ENCODE peak calls at places on chromosome 12, in eight cellular contexts. X, J, F, B, Z, I, O and U are unnamed samples.

GRCh38 chr12:57124259-57124877 is 3.9 kb upstream of the LRP1 start:
- DNase-seq in X (peak; percentile 87), J (peak; percentile 55), F (peak; percentile 74), B (peak; percentile 84), Z (peak; percentile 77), I (peak; percentile 56), O (peak; percentile 72), U (peak; percentile 79)

GRCh38 chr12:13982010-13982409 is 608 bp upstream of the GRIN2B start:
- DNase-seq in X (no peak), J (no peak), F (no peak), B (no peak), Z (peak; percentile 36), I (peak; percentile 15), O (no peak), U (no peak)

GRCh38 chr12:109708939-109709338 is 4.7 kb upstream of the FAM222A start:
- DNase-seq in X (no peak), J (no peak), F (no peak), B (no peak), Z (no peak), I (no peak), O (no peak), U (no peak)

GRCh38 chr12:72281145-72281544 is 9.0 kb downstream of the TRHDE start:
- DNase-seq in X (peak; percentile 77), J (peak; percentile 53), F (no peak), B (no peak), Z (no peak), I (no peak), O (no peak), U (no peak)

GRCh38 chr12:59055204-59055839 is 135.0 kb upstream of the LRIG3 start:
- DNase-seq in X (peak; percentile 94), J (peak; percentile 98), F (no peak), B (no peak), Z (no peak), I (peak; percentile 78), O (no peak), U (no peak)

GRCh38 chr12:113473942-113474341 is 2.3 kb upstream of the LHX5 start:
- DNase-seq in X (peak; percentile 67), J (no peak), F (no peak), B (no peak), Z (no peak), I (no peak), O (no peak), U (no peak)

GRCh38 chr12:91769736-91770135 is 375.9 kb downstream of the BTG1 start:
- DNase-seq in X (no peak), J (no peak), F (no peak), B (no peak), Z (no peak), I (no peak), O (no peak), U (no peak)

GRCh38 chr12:2057041-2057792 is 4.4 kb downstream of the CACNA1C start:
- DNase-seq in X (peak; percentile 50), J (peak; percentile 14), F (peak; percentile 39), B (peak; percentile 69), Z (peak; percentile 62), I (peak; percentile 34), O (peak; percentile 34), U (peak; percentile 57)

GRCh38 chr12:70835948-70836347 is 84.6 kb downstream of the PTPRR start:
- DNase-seq in X (no peak), J (no peak), F (no peak), B (no peak), Z (no peak), I (no peak), O (no peak), U (no peak)

GRCh38 chr12:3274664-3275063 is 197.5 kb downstream of the TSPAN9 start:
- DNase-seq in X (no peak), J (no peak), F (no peak), B (no peak), Z (no peak), I (no peak), O (no peak), U (no peak)

GRCh38 chr12:6180300-6181051 is 19.7 kb upstream of the CD9 start:
- DNase-seq in X (peak; percentile 84), J (peak; percentile 51), F (no peak), B (peak; percentile 74), Z (peak; percentile 80), I (peak; percentile 15), O (no peak), U (no peak)

GRCh38 chr12:25591132-25591531 is 38.0 kb upstream of the LMNTD1 start:
- DNase-seq in X (peak; percentile 32), J (no peak), F (no peak), B (no peak), Z (no peak), I (no peak), O (no peak), U (no peak)

GRCh38 chr12:6604254-6605029 is 2.7 kb downstream of the CHD4 start:
- DNase-seq in X (no peak), J (no peak), F (no peak), B (peak; percentile 11), Z (no peak), I (no peak), O (no peak), U (no peak)

GRCh38 chr12:109393437-109394345 is 46.0 kb downstream of the MYO1H start:
- DNase-seq in X (peak; percentile 85), J (peak; percentile 41), F (peak; percentile 62), B (peak; percentile 11), Z (peak; percentile 18), I (peak; percentile 48), O (peak; percentile 27), U (peak; percentile 42)

GRCh38 chr12:99381992-99382391 is 265.6 kb upstream of the GARIN6 start:
- DNase-seq in X (peak; percentile 25), J (peak; percentile 1), F (peak; percentile 40), B (no peak), Z (no peak), I (no peak), O (no peak), U (no peak)

GRCh38 chr12:102110782-102111181 is 9.1 kb downstream of the NUP37 start:
- DNase-seq in X (no peak), J (no peak), F (no peak), B (no peak), Z (no peak), I (no peak), O (no peak), U (no peak)

GRCh38 chr12:102107970-102108369 is 11.9 kb downstream of the NUP37 start:
- DNase-seq in X (no peak), J (peak; percentile 31), F (peak; percentile 50), B (no peak), Z (no peak), I (no peak), O (no peak), U (no peak)

GRCh38 chr12:102106905-102107304 is 13.0 kb downstream of the NUP37 start:
- DNase-seq in X (no peak), J (no peak), F (no peak), B (no peak), Z (no peak), I (no peak), O (no peak), U (no peak)
- H3K9me3 ChIP-seq in X (no peaks in the 10 kb centered on the region), J (no peaks in the 10 kb centered on the region), F (peaks cover 5% of the 10 kb centered on the region), B (no peaks in the 10 kb centered on the region), Z (no peaks in the 10 kb centered on the region), I (peaks cover 6% of the 10 kb centered on the region), O (no peaks in the 10 kb centered on the region), U (peaks cover 19% of the 10 kb centered on the region)

GRCh38 chr12:88408828-88409227 is 171.4 kb downstream of the KITLG start:
- DNase-seq in X (peak; percentile 13), J (peak; percentile 13), F (no peak), B (no peak), Z (no peak), I (no peak), O (no peak), U (no peak)

GRCh38 chr12:88406905-88407304 is 173.4 kb downstream of the KITLG start:
- DNase-seq in X (no peak), J (no peak), F (no peak), B (no peak), Z (no peak), I (no peak), O (no peak), U (no peak)

GRCh38 chr12:88411689-88412088 is 168.6 kb downstream of the KITLG start:
- DNase-seq in X (no peak), J (no peak), F (no peak), B (no peak), Z (no peak), I (no peak), O (no peak), U (no peak)

GRCh38 chr12:88413561-88414095 is 166.6 kb downstream of the KITLG start:
- DNase-seq in X (no peak), J (no peak), F (no peak), B (no peak), Z (no peak), I (no peak), O (no peak), U (no peak)

GRCh38 chr12:88409257-88409656 is 171.0 kb downstream of the KITLG start:
- DNase-seq in X (no peak), J (no peak), F (no peak), B (no peak), Z (no peak), I (no peak), O (no peak), U (no peak)
- H3K9me3 ChIP-seq in X (no peaks in the 10 kb centered on the region), J (no peaks in the 10 kb centered on the region), F (no peaks in the 10 kb centered on the region), B (no peaks in the 10 kb centered on the region), Z (no peaks in the 10 kb centered on the region), I (no peaks in the 10 kb centered on the region), O (no peaks in the 10 kb centered on the region), U (no peaks in the 10 kb centered on the region)

GRCh38 chr12:66168410-66168809 is 1.4 kb downstream of the TMBIM4 start:
- DNase-seq in X (no peak), J (no peak), F (no peak), B (no peak), Z (no peak), I (no peak), O (no peak), U (no peak)
- H3K9me3 ChIP-seq in X (no peaks in the 10 kb centered on the region), J (peaks cover 3% of the 10 kb centered on the region), F (no peaks in the 10 kb centered on the region), B (peaks cover 7% of the 10 kb centered on the region), Z (no peaks in the 10 kb centered on the region), I (no peaks in the 10 kb centered on the region), O (no peaks in the 10 kb centered on the region), U (peaks cover 5% of the 10 kb centered on the region)

GRCh38 chr12:132290203-132290540 is 39.2 kb downstream of the GALNT9 start:
- DNase-seq in X (no peak), J (no peak), F (no peak), B (no peak), Z (no peak), I (no peak), O (no peak), U (no peak)
- H3K9me3 ChIP-seq in X (no peaks in the 10 kb centered on the region), J (peaks cover 49% of the 10 kb centered on the region), F (no peaks in the 10 kb centered on the region), B (no peaks in the 10 kb centered on the region), Z (no peaks in the 10 kb centered on the region), I (no peaks in the 10 kb centered on the region), O (no peaks in the 10 kb centered on the region), U (peaks cover 12% of the 10 kb centered on the region)

DNA sequence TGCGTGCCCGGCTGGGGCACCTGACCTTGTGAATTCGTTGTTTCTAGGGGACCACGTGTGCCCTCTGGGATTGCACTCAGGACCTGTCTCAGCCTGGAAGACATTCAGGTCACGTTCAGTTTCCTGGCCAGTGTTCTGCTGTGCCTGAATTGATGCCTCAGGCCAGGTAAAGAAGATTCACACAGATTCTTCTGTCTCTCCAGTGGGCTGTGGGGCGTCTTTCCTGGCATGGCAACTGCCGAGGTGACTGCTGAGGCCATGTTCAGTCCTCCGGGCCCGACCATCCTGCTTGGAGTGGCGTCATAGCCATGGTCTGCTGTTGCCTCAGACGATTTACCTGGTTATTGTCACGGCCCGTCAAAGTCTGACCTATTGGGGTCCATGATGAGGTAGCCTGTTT is 13.5 kb downstream of the ZNF605 start:
- DNase-seq in X (no peak), J (no peak), F (no peak), B (no peak), Z (no peak), I (no peak), O (no peak), U (no peak)
- H3K9me3 ChIP-seq in X (peaks cover 14% of the 10 kb centered on the region), J (peaks cover 49% of the 10 kb centered on the region), F (peaks cover 35% of the 10 kb centered on the region), B (peaks cover 81% of the 10 kb centered on the region), Z (no peaks in the 10 kb centered on the region), I (no peaks in the 10 kb centered on the region), O (peaks cover 12% of the 10 kb centered on the region), U (peaks cover 61% of the 10 kb centered on the region)

GRCh38 chr12:34334538-34334937 is 312.2 kb downstream of the ALG10 start:
- DNase-seq in X (no peak), J (no peak), F (no peak), B (no peak), Z (no peak), I (no peak), O (no peak), U (no peak)
- H3K9me3 ChIP-seq in X (no peaks in the 10 kb centered on the region), J (peaks cover 76% of the 10 kb centered on the region), F (no peaks in the 10 kb centered on the region), B (no peaks in the 10 kb centered on the region), Z (no peaks in the 10 kb centered on the region), I (no peaks in the 10 kb centered on the region), O (no peaks in the 10 kb centered on the region), U (peaks cover 62% of the 10 kb centered on the region)